ENCODE peak calls at places on chromosomes 16 and 17, in seven cellular contexts. V is aorta; E is astrocyte of the hippocampus; H is GM19239; D is body of pancreas; M is fibroblast of villous mesenchyme; X is stimulated activated CD4-positive, alpha-beta T cell treated with anti-CD3 and anti-CD28 coated beads, Interleukin-1b, Interleukin-23, amount 100 ng/mL, for 1 hour. T is an unnamed sample.
A peak's percentile ranks its signal among the peaks of the same experiment; 100 is the strongest.

GRCh38 chr16:21645261-21645721 is 7.1 kb downstream of the IGSF6 start:
- DNase-seq in V (no peak), H (no peak), E (no peak), M (peak; percentile 80), D (no peak), X (no peak), T (no peak)

GRCh38 chr16:31435341-31436220 is 7.0 kb downstream of the ZNF843 start:
- DNase-seq in E (no peak), H (no peak), D (no peak), X (no peak), M (no peak), V (peak; percentile 33), T (no peak)

GRCh38 chr17:39867891-39868553 is at the start of gene ZPBP2:
- DNase-seq in D (no peak), X (no peak), M (no peak), V (no peak), E (no peak), H (no peak), T (peak; percentile 59)

GRCh38 chr17:35498429-35499178 is 38.9 kb downstream of the SLFN12L start:
- DNase-seq in H (no peak), E (no peak), V (no peak), M (no peak), X (no peak), D (no peak), T (no peak)

GRCh38 chr17:2025622-2026309 is 632 bp upstream of the RTN4RL1 start:
- DNase-seq in V (peak; percentile 84), M (peak; percentile 68), H (no peak), E (peak; percentile 82), X (no peak), D (peak; percentile 85), T (peak; percentile 88)

GRCh38 chr16:88558457-88559442 is 11.5 kb upstream of the ZC3H18 start:
- DNase-seq in M (peak; percentile 64), X (no peak), H (no peak), V (peak; percentile 69), D (peak; percentile 94), E (peak; percentile 65), T (no peak)

GRCh38 chr17:75082683-75083082 is 5.1 kb upstream of the SLC16A5 start:
- DNase-seq in D (no peak), V (no peak), H (no peak), X (no peak), E (no peak), M (no peak), T (no peak)

GRCh38 chr16:84095466-84095865 is 21.3 kb downstream of the MBTPS1 start:
- DNase-seq in X (no peak), H (no peak), D (no peak), M (no peak), E (no peak), V (no peak), T (no peak)

GRCh38 chr16:2968738-2969544 is at the start of gene PAQR4:
- DNase-seq in E (peak; percentile 96), X (peak; percentile 32), M (peak; percentile 84), H (peak; percentile 98), D (peak; percentile 93), V (peak; percentile 89), T (peak; percentile 93)

GRCh38 chr17:65530158-65530984 is 31.1 kb downstream of the AXIN2 start:
- DNase-seq in X (no peak), D (no peak), V (no peak), H (no peak), M (no peak), E (no peak), T (no peak)

GRCh38 chr16:53433509-53433908 is 762 bp upstream of the RBL2 start:
- DNase-seq in X (no peak), D (no peak), V (no peak), M (peak; percentile 23), E (peak; percentile 2), H (no peak), T (peak; percentile 69)

GRCh38 chr17:12089809-12090384 is 69.2 kb downstream of the MAP2K4 start:
- DNase-seq in V (no peak), E (peak; percentile 45), X (no peak), M (peak; percentile 27), D (no peak), H (no peak), T (no peak)

T was measured in upper lobe of right lung.